ENCODE peak calls at places on chromosomes 16 and 17, in six cellular contexts. One of them, this sample, is unnamed.
A peak's percentile ranks its signal among the peaks of the same experiment; 100 is the strongest.

GRCh38 chr17:34366051-34366450 is 3.0 kb upstream of the CCL1 start:
- DNase-seq in uterus: no peak
- DNase-seq in T-cell: no peak
- DNase-seq in midbrain: no peak
- DNase-seq in amniotic stem cell: no peak
- DNase-seq in stimulated activated CD8-positive, alpha-beta memory T cell treated with anti-CD3 and anti-CD28 coated beads, Interleukin-4, amount 100 ng/mL, for 48 hours: no peak
- DNase-seq in this sample: no peak

GRCh38 chr16:89033304-89033703 is 56.3 kb upstream of the CBFA2T3 start:
- DNase-seq in uterus: no peak
- DNase-seq in T-cell: no peak
- DNase-seq in midbrain: no peak
- DNase-seq in amniotic stem cell: no peak
- DNase-seq in stimulated activated CD8-positive, alpha-beta memory T cell treated with anti-CD3 and anti-CD28 coated beads, Interleukin-4, amount 100 ng/mL, for 48 hours: no peak
- DNase-seq in this sample: no peak

GRCh38 chr17:50396261-50397110 is 837 bp downstream of the LRRC59 start:
- DNase-seq in uterus: peak; percentile 42
- DNase-seq in T-cell: no peak
- DNase-seq in midbrain: no peak
- DNase-seq in amniotic stem cell: peak; percentile 14
- DNase-seq in stimulated activated CD8-positive, alpha-beta memory T cell treated with anti-CD3 and anti-CD28 coated beads, Interleukin-4, amount 100 ng/mL, for 48 hours: peak; percentile 41
- DNase-seq in this sample: no peak

GRCh38 chr17:42276609-42277341 is 584 bp upstream of the STAT5B start:
- DNase-seq in uterus: peak; percentile 85
- DNase-seq in T-cell: no peak
- DNase-seq in midbrain: peak; percentile 33
- DNase-seq in amniotic stem cell: peak; percentile 62
- DNase-seq in stimulated activated CD8-positive, alpha-beta memory T cell treated with anti-CD3 and anti-CD28 coated beads, Interleukin-4, amount 100 ng/mL, for 48 hours: peak; percentile 48
- DNase-seq in this sample: no peak

GRCh38 chr16:58046054-58046881 is 20.7 kb downstream of the MMP15 start:
- DNase-seq in uterus: no peak
- DNase-seq in T-cell: no peak
- DNase-seq in midbrain: no peak
- DNase-seq in amniotic stem cell: no peak
- DNase-seq in stimulated activated CD8-positive, alpha-beta memory T cell treated with anti-CD3 and anti-CD28 coated beads, Interleukin-4, amount 100 ng/mL, for 48 hours: no peak
- DNase-seq in this sample: peak; percentile 30

GRCh38 chr17:81545160-81545949 is 6.8 kb downstream of the FAAP100 start:
- DNase-seq in uterus: no peak
- DNase-seq in T-cell: no peak
- DNase-seq in midbrain: no peak
- DNase-seq in amniotic stem cell: no peak
- DNase-seq in stimulated activated CD8-positive, alpha-beta memory T cell treated with anti-CD3 and anti-CD28 coated beads, Interleukin-4, amount 100 ng/mL, for 48 hours: no peak
- DNase-seq in this sample: no peak

GRCh38 chr17:57633236-57633635 is 111.9 kb downstream of the CCDC182 start:
- DNase-seq in uterus: no peak
- DNase-seq in T-cell: no peak
- DNase-seq in midbrain: no peak
- DNase-seq in amniotic stem cell: no peak
- DNase-seq in stimulated activated CD8-positive, alpha-beta memory T cell treated with anti-CD3 and anti-CD28 coated beads, Interleukin-4, amount 100 ng/mL, for 48 hours: no peak
- DNase-seq in this sample: no peak

GRCh38 chr17:7932483-7932891 is 481 bp downstream of the CNTROB start:
- DNase-seq in uterus: peak; percentile 46
- DNase-seq in T-cell: no peak
- DNase-seq in midbrain: peak; percentile 22
- DNase-seq in amniotic stem cell: no peak
- DNase-seq in stimulated activated CD8-positive, alpha-beta memory T cell treated with anti-CD3 and anti-CD28 coated beads, Interleukin-4, amount 100 ng/mL, for 48 hours: peak; percentile 54
- DNase-seq in this sample: no peak

GRCh38 chr16:31351937-31352315 is 3.0 kb upstream of the ITGAX start:
- DNase-seq in uterus: no peak
- DNase-seq in T-cell: no peak
- DNase-seq in midbrain: peak; percentile 9
- DNase-seq in amniotic stem cell: no peak
- DNase-seq in stimulated activated CD8-positive, alpha-beta memory T cell treated with anti-CD3 and anti-CD28 coated beads, Interleukin-4, amount 100 ng/mL, for 48 hours: peak; percentile 73
- DNase-seq in this sample: no peak

GRCh38 chr17:79902146-79902791 is 63.0 kb upstream of the CBX4 start:
- DNase-seq in uterus: no peak
- DNase-seq in T-cell: no peak
- DNase-seq in midbrain: no peak
- DNase-seq in amniotic stem cell: no peak
- DNase-seq in stimulated activated CD8-positive, alpha-beta memory T cell treated with anti-CD3 and anti-CD28 coated beads, Interleukin-4, amount 100 ng/mL, for 48 hours: no peak
- DNase-seq in this sample: no peak

GRCh38 chr16:1524366-1524765 is 9.1 kb upstream of the TMEM204 start:
- DNase-seq in uterus: no peak
- DNase-seq in T-cell: no peak
- DNase-seq in midbrain: no peak
- DNase-seq in amniotic stem cell: no peak
- DNase-seq in stimulated activated CD8-positive, alpha-beta memory T cell treated with anti-CD3 and anti-CD28 coated beads, Interleukin-4, amount 100 ng/mL, for 48 hours: no peak
- DNase-seq in this sample: no peak

GRCh38 chr17:63675607-63676539 is 24.1 kb downstream of the LIMD2 start:
- DNase-seq in uterus: peak; percentile 84
- DNase-seq in T-cell: no peak
- DNase-seq in midbrain: peak; percentile 27
- DNase-seq in amniotic stem cell: peak; percentile 73
- DNase-seq in stimulated activated CD8-positive, alpha-beta memory T cell treated with anti-CD3 and anti-CD28 coated beads, Interleukin-4, amount 100 ng/mL, for 48 hours: no peak
- DNase-seq in this sample: no peak

GRCh38 chr17:44220211-44221071 is 966 bp upstream of the UBTF start:
- DNase-seq in uterus: no peak
- DNase-seq in T-cell: peak; percentile 63
- DNase-seq in midbrain: peak; percentile 65
- DNase-seq in amniotic stem cell: no peak
- DNase-seq in stimulated activated CD8-positive, alpha-beta memory T cell treated with anti-CD3 and anti-CD28 coated beads, Interleukin-4, amount 100 ng/mL, for 48 hours: peak; percentile 63
- DNase-seq in this sample: peak; percentile 68